ENCODE peak calls at places on chromosomes 2 and 18, in five cellular contexts. One of them, this sample, is unnamed.

GRCh38 chr2:25349397-25349796 is 7.7 kb upstream of the DNMT3A start:
- DNase-seq in left ventricle myocardium inferior: no peak
- DNase-seq in ovary: no peak
- DNase-seq in endothelial cell of umbilical vein: no peak
- DNase-seq in heart right ventricle: no peak
- DNase-seq in this sample: peak; percentile 63

GRCh38 chr2:143684731-143685364 is 555.6 kb downstream of the ARHGAP15 start:
- DNase-seq in endothelial cell of umbilical vein: no peak
- DNase-seq in ovary: no peak
- DNase-seq in heart right ventricle: no peak
- DNase-seq in left ventricle myocardium inferior: no peak
- DNase-seq in this sample: no peak

GRCh38 chr2:235551965-235552364 is 58.1 kb downstream of the AGAP1 start:
- DNase-seq in left ventricle myocardium inferior: peak; percentile 38
- DNase-seq in heart right ventricle: peak; percentile 51
- DNase-seq in endothelial cell of umbilical vein: peak; percentile 81
- DNase-seq in ovary: peak; percentile 25
- DNase-seq in this sample: peak; percentile 47

GRCh38 chr2:96642564-96643350 is at the start of gene FER1L5:
- DNase-seq in left ventricle myocardium inferior: no peak
- DNase-seq in heart right ventricle: peak; percentile 54
- DNase-seq in endothelial cell of umbilical vein: no peak
- DNase-seq in ovary: peak; percentile 62
- DNase-seq in this sample: peak; percentile 80

GRCh38 chr18:80246656-80247402 is 485 bp downstream of the PARD6G start:
- DNase-seq in heart right ventricle: no peak
- DNase-seq in left ventricle myocardium inferior: no peak
- DNase-seq in ovary: peak; percentile 39
- DNase-seq in endothelial cell of umbilical vein: peak; percentile 16
- DNase-seq in this sample: peak; percentile 12

GRCh38 chr2:33377048-33377447 is 99.4 kb upstream of the RASGRP3 start:
- DNase-seq in endothelial cell of umbilical vein: no peak
- DNase-seq in heart right ventricle: peak; percentile 13
- DNase-seq in left ventricle myocardium inferior: peak; percentile 22
- DNase-seq in ovary: no peak
- DNase-seq in this sample: peak; percentile 70

GRCh38 chr2:94874277-94874997 is 3.2 kb downstream of the TEKT4 start:
- DNase-seq in left ventricle myocardium inferior: peak; percentile 25
- DNase-seq in endothelial cell of umbilical vein: peak; percentile 26
- DNase-seq in ovary: no peak
- DNase-seq in heart right ventricle: no peak
- DNase-seq in this sample: no peak

GRCh38 chr2:39377226-39377939 is 59.7 kb downstream of the MAP4K3 start:
- DNase-seq in left ventricle myocardium inferior: no peak
- DNase-seq in ovary: no peak
- DNase-seq in heart right ventricle: no peak
- DNase-seq in endothelial cell of umbilical vein: no peak
- DNase-seq in this sample: peak; percentile 76

GRCh38 chr2:214104967-214105366 is 305.9 kb upstream of the VWC2L start:
- DNase-seq in endothelial cell of umbilical vein: no peak
- DNase-seq in heart right ventricle: no peak
- DNase-seq in left ventricle myocardium inferior: no peak
- DNase-seq in ovary: no peak
- DNase-seq in this sample: no peak

GRCh38 chr2:204452464-204453023 is 92.7 kb upstream of the PARD3B start:
- DNase-seq in endothelial cell of umbilical vein: peak; percentile 99
- DNase-seq in left ventricle myocardium inferior: no peak
- DNase-seq in ovary: peak; percentile 69
- DNase-seq in heart right ventricle: peak; percentile 58
- DNase-seq in this sample: peak; percentile 99

GRCh38 chr2:188869560-188869959 is 104.6 kb upstream of the COL3A1 start:
- DNase-seq in ovary: no peak
- DNase-seq in endothelial cell of umbilical vein: no peak
- DNase-seq in left ventricle myocardium inferior: no peak
- DNase-seq in heart right ventricle: no peak
- DNase-seq in this sample: peak; percentile 72

GRCh38 chr18:49815927-49816326 is 2.6 kb upstream of the ACAA2 start:
- DNase-seq in heart right ventricle: no peak
- DNase-seq in ovary: no peak
- DNase-seq in left ventricle myocardium inferior: no peak
- DNase-seq in endothelial cell of umbilical vein: no peak
- DNase-seq in this sample: no peak

GRCh38 chr2:26609839-26610277 is 31.3 kb downstream of the CIB4 start:
- DNase-seq in left ventricle myocardium inferior: no peak
- DNase-seq in ovary: no peak
- DNase-seq in endothelial cell of umbilical vein: no peak
- DNase-seq in heart right ventricle: no peak
- DNase-seq in this sample: no peak

GRCh38 chr18:5309888-5310470 is 14.5 kb upstream of the ZBTB14 start:
- DNase-seq in left ventricle myocardium inferior: no peak
- DNase-seq in endothelial cell of umbilical vein: no peak
- DNase-seq in ovary: no peak
- DNase-seq in heart right ventricle: no peak
- DNase-seq in this sample: no peak

GRCh38 chr18:48733854-48734253 is 195.0 kb downstream of the CTIF start:
- DNase-seq in endothelial cell of umbilical vein: no peak
- DNase-seq in heart right ventricle: no peak
- DNase-seq in ovary: no peak
- DNase-seq in left ventricle myocardium inferior: peak; percentile 49
- DNase-seq in this sample: no peak

GRCh38 chr2:224930124-224930523 is 112.1 kb downstream of the DOCK10 start:
- DNase-seq in ovary: no peak
- DNase-seq in heart right ventricle: no peak
- DNase-seq in left ventricle myocardium inferior: no peak
- DNase-seq in endothelial cell of umbilical vein: no peak
- DNase-seq in this sample: peak; percentile 37

GRCh38 chr18:76565238-76566173 is 70.5 kb upstream of the ZNF516 start:
- DNase-seq in left ventricle myocardium inferior: peak; percentile 67
- DNase-seq in heart right ventricle: peak; percentile 63
- DNase-seq in ovary: peak; percentile 80
- DNase-seq in endothelial cell of umbilical vein: peak; percentile 49
- DNase-seq in this sample: peak; percentile 98

GRCh38 chr2:238155761-238156694 is 2.7 kb upstream of the ERFE start:
- DNase-seq in left ventricle myocardium inferior: no peak
- DNase-seq in ovary: no peak
- DNase-seq in heart right ventricle: no peak
- DNase-seq in endothelial cell of umbilical vein: no peak
- DNase-seq in this sample: no peak

GRCh38 chr2:167706800-167707199 is 540.6 kb downstream of the STK39 start:
- DNase-seq in ovary: no peak
- DNase-seq in endothelial cell of umbilical vein: no peak
- DNase-seq in left ventricle myocardium inferior: no peak
- DNase-seq in heart right ventricle: no peak
- DNase-seq in this sample: peak; percentile 10

GRCh38 chr2:66239655-66240054 is 195.3 kb upstream of the MEIS1 start:
- DNase-seq in ovary: peak; percentile 29
- DNase-seq in left ventricle myocardium inferior: peak; percentile 40
- DNase-seq in heart right ventricle: no peak
- DNase-seq in endothelial cell of umbilical vein: no peak
- DNase-seq in this sample: no peak

GRCh38 chr18:11658989-11659388 is 30.1 kb upstream of the GNAL start:
- DNase-seq in heart right ventricle: no peak
- DNase-seq in endothelial cell of umbilical vein: no peak
- DNase-seq in ovary: no peak
- DNase-seq in left ventricle myocardium inferior: no peak
- DNase-seq in this sample: no peak

GRCh38 chr18:35030234-35030989 is 10.8 kb upstream of the MAPRE2 start:
- DNase-seq in heart right ventricle: no peak
- DNase-seq in endothelial cell of umbilical vein: no peak
- DNase-seq in ovary: no peak
- DNase-seq in left ventricle myocardium inferior: no peak
- DNase-seq in this sample: no peak

GRCh38 chr2:28586864-28587263 is 91.0 kb downstream of the PLB1 start:
- DNase-seq in left ventricle myocardium inferior: no peak
- DNase-seq in heart right ventricle: no peak
- DNase-seq in endothelial cell of umbilical vein: no peak
- DNase-seq in ovary: no peak
- DNase-seq in this sample: no peak

GRCh38 chr18:33959609-33960008 is 265.1 kb downstream of the NOL4 start:
- DNase-seq in heart right ventricle: no peak
- DNase-seq in left ventricle myocardium inferior: no peak
- DNase-seq in endothelial cell of umbilical vein: no peak
- DNase-seq in ovary: no peak
- DNase-seq in this sample: no peak

GRCh38 chr2:20103514-20103913 is 52.1 kb upstream of the LAPTM4A start:
- DNase-seq in ovary: no peak
- DNase-seq in left ventricle myocardium inferior: no peak
- DNase-seq in endothelial cell of umbilical vein: no peak
- DNase-seq in heart right ventricle: no peak
- DNase-seq in this sample: no peak

GRCh38 chr2:191846787-191847620 is at the start of gene CAVIN2:
- DNase-seq in heart right ventricle: peak; percentile 88
- DNase-seq in endothelial cell of umbilical vein: peak; percentile 100
- DNase-seq in left ventricle myocardium inferior: peak; percentile 71
- DNase-seq in ovary: peak; percentile 68
- DNase-seq in this sample: peak; percentile 72

GRCh38 chr2:204863351-204863750 is 318.1 kb downstream of the PARD3B start:
- DNase-seq in endothelial cell of umbilical vein: no peak
- DNase-seq in ovary: no peak
- DNase-seq in heart right ventricle: no peak
- DNase-seq in left ventricle myocardium inferior: no peak
- DNase-seq in this sample: no peak

GRCh38 chr2:205835251-205835900 is 153.1 kb downstream of the NRP2 start:
- DNase-seq in left ventricle myocardium inferior: no peak
- DNase-seq in endothelial cell of umbilical vein: no peak
- DNase-seq in heart right ventricle: no peak
- DNase-seq in ovary: no peak
- DNase-seq in this sample: peak; percentile 70

GRCh38 chr2:170717991-170718589 is 3.0 kb downstream of the SP5 start:
- DNase-seq in left ventricle myocardium inferior: no peak
- DNase-seq in ovary: no peak
- DNase-seq in endothelial cell of umbilical vein: no peak
- DNase-seq in heart right ventricle: no peak
- DNase-seq in this sample: no peak

GRCh38 chr18:57296336-57296735 is 56.0 kb upstream of the ST8SIA3 start:
- DNase-seq in heart right ventricle: no peak
- DNase-seq in left ventricle myocardium inferior: no peak
- DNase-seq in ovary: no peak
- DNase-seq in endothelial cell of umbilical vein: no peak
- DNase-seq in this sample: no peak

GRCh38 chr18:79928563-79928960 is 22.9 kb downstream of the SLC66A2 start:
- DNase-seq in endothelial cell of umbilical vein: no peak
- DNase-seq in ovary: peak; percentile 8
- DNase-seq in left ventricle myocardium inferior: no peak
- DNase-seq in heart right ventricle: no peak
- DNase-seq in this sample: no peak

DNA sequence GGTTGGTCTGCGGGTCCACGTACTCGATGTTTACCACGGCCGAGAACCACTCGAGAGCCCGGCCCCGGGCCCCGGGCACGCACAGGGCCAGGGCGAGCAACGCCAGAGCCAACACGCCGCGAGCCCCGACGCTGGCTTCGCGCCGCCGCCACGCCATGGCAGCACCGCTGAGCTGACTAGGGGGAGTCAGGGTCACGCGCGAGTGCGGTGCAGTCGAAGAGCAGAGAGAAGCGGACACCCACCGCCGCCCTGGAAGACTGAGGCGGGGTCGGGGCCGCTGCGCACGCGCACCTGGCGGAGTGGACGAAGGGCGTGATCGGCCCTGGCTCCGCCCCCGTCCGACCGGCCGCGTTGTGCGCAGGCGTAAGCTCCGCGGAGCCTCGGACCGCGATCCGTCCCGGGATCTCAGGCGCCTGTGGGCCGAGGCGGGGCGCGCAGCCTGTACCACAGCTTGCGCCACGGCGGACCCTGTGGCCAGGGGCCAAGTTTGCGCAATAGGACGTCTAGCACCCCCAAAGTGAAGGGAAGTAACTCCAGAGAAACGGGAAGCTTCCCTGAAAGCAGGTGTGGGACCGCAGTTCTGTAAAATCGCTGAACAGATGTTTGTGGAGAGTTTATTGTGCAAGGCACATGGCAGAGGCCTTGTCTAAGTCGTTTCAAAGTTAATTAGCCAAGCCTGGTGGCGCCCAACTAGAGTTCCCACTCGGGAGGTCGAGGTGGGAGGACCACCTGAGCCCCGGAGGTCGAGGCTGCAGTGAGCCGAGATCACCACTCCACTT is at the start of gene RNF149:
- DNase-seq in heart right ventricle: peak; percentile 92
- DNase-seq in endothelial cell of umbilical vein: peak; percentile 94
- DNase-seq in left ventricle myocardium inferior: peak; percentile 95
- DNase-seq in ovary: peak; percentile 93
- DNase-seq in this sample: peak; percentile 82
- H3K4me1 ChIP-seq in heart right ventricle: peaks cover 41% of the 10 kb centered on the region
- H3K4me1 ChIP-seq in endothelial cell of umbilical vein: peaks cover 23% of the 10 kb centered on the region
- H3K4me1 ChIP-seq in left ventricle myocardium inferior: peaks cover 54% of the 10 kb centered on the region
- H3K4me1 ChIP-seq in ovary: peaks cover 14% of the 10 kb centered on the region
- H3K4me1 ChIP-seq in this sample: peaks cover 9% of the 10 kb centered on the region

GRCh38 chr18:30944773-30945172 is 97.8 kb downstream of the DSC3 start:
- DNase-seq in ovary: no peak
- DNase-seq in endothelial cell of umbilical vein: no peak
- DNase-seq in left ventricle myocardium inferior: no peak
- DNase-seq in heart right ventricle: no peak
- DNase-seq in this sample: no peak
- H3K4me3 ChIP-seq in ovary: no peak overlapping the region
- H3K4me3 ChIP-seq in endothelial cell of umbilical vein: no peak overlapping the region
- H3K4me3 ChIP-seq in left ventricle myocardium inferior: no peak overlapping the region
- H3K4me3 ChIP-seq in heart right ventricle: no peak overlapping the region
- H3K4me3 ChIP-seq in this sample: no peak overlapping the region

DNA sequence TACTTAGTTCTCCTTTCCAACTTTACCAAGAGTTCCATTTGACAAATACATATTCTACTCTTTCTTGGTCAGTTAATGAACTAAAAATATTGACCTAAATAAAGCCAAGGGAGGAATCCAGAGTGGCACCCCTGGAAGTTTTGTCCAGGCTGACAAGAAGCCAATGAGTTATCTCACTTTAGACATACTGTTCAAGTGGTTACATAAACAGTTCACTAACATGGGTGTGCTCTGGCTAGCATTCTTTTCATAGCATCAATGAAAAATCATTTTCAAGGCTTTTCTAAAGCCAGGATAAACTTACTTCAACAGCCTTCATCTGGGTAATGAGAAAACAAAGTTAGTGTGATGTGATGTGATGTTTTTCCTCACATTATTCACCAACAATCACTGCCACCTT is 649.4 kb downstream of the TDRD15 start:
- DNase-seq in left ventricle myocardium inferior: no peak
- DNase-seq in endothelial cell of umbilical vein: no peak
- DNase-seq in ovary: no peak
- DNase-seq in heart right ventricle: no peak
- DNase-seq in this sample: peak; percentile 11
- H3K27ac ChIP-seq in left ventricle myocardium inferior: no peak overlapping the region
- H3K27ac ChIP-seq in endothelial cell of umbilical vein: no peak overlapping the region
- H3K27ac ChIP-seq in ovary: no peak overlapping the region
- H3K27ac ChIP-seq in heart right ventricle: no peak overlapping the region
- H3K27ac ChIP-seq in this sample: peak overlapping the region; percentile 64

GRCh38 chr18:22546905-22547304 is 129.2 kb upstream of the CTAGE1 start:
- DNase-seq in endothelial cell of umbilical vein: no peak
- DNase-seq in heart right ventricle: no peak
- DNase-seq in ovary: no peak
- DNase-seq in left ventricle myocardium inferior: no peak
- DNase-seq in this sample: no peak
- H3K4me1 ChIP-seq in endothelial cell of umbilical vein: peaks cover 12% of the 10 kb centered on the region
- H3K4me1 ChIP-seq in heart right ventricle: peaks cover 49% of the 10 kb centered on the region
- H3K4me1 ChIP-seq in ovary: peaks cover 20% of the 10 kb centered on the region
- H3K4me1 ChIP-seq in left ventricle myocardium inferior: peaks cover 55% of the 10 kb centered on the region
- H3K4me1 ChIP-seq in this sample: peaks cover 9% of the 10 kb centered on the region